ENCODE peak calls at places on chromosomes 11 and 22, in six cellular contexts. J, Y, S, O, Q and V are unnamed samples.

GRCh38 chr11:1086171-1087102 is 11.8 kb downstream of the MUC2 start:
- DNase-seq in Y (no peak), O (no peak), Q (no peak), J (no peak), S (no peak), V (no peak)

GRCh38 chr11:64123102-64123434 is 42.8 kb downstream of the MACROD1 start:
- DNase-seq in Q (no peak), J (no peak), Y (no peak), S (peak), O (peak), V (no peak)

GRCh38 chr22:39356464-39356863 is 6.7 kb downstream of the SYNGR1 start:
- DNase-seq in S (no peak), J (no peak), Q (no peak), Y (no peak), O (peak), V (no peak)

GRCh38 chr11:88454881-88455280 is 117.3 kb upstream of the CTSC start:
- DNase-seq in S (no peak), Y (no peak), J (peak), Q (peak), O (no peak), V (no peak)

GRCh38 chr22:44025171-44026065 is 1.3 kb downstream of the PARVB start:
- DNase-seq in Q (no peak), O (no peak), S (no peak), Y (no peak), J (no peak), V (no peak)

GRCh38 chr22:50189849-50190181 is 4.1 kb downstream of the TRABD start:
- DNase-seq in J (no peak), S (no peak), Q (no peak), Y (no peak), O (no peak), V (no peak)

GRCh38 chr22:26672590-26673468 is 15.4 kb downstream of the MIAT start:
- DNase-seq in O (peak), Y (peak), S (peak), J (peak), Q (peak), V (no peak)

GRCh38 chr11:46977940-46978595 is 41.5 kb downstream of the CSTPP1 start:
- DNase-seq in S (no peak), Y (no peak), Q (peak), O (peak), J (peak), V (peak)

GRCh38 chr22:25110846-25111578 is 88.6 kb upstream of the CRYBB3 start:
- DNase-seq in O (peak), S (peak), J (peak), Q (peak), Y (peak), V (peak)

GRCh38 chr11:33319965-33320813 is 63.0 kb downstream of the HIPK3 start:
- DNase-seq in S (no peak), Q (no peak), J (no peak), Y (no peak), O (no peak), V (no peak)

GRCh38 chr11:70205049-70205725 is 2.1 kb downstream of the FADD start:
- DNase-seq in Y (no peak), Q (no peak), S (no peak), J (peak), O (no peak), V (no peak)

GRCh38 chr11:78742430-78742829 is 167.8 kb upstream of the NARS2 start:
- DNase-seq in O (peak), S (peak), Y (no peak), J (no peak), Q (peak), V (peak)

GRCh38 chr11:34631737-34632104 is 10.8 kb downstream of the EHF start:
- DNase-seq in S (no peak), O (peak), Y (no peak), J (no peak), Q (no peak), V (no peak)

GRCh38 chr11:109317726-109318125 is 104.3 kb upstream of the C11orf87 start:
- DNase-seq in Q (no peak), J (no peak), Y (no peak), S (no peak), O (no peak), V (no peak)

GRCh38 chr11:398826-399225 is 4.8 kb downstream of the PKP3 start:
- DNase-seq in O (no peak), Y (no peak), Q (no peak), J (peak), S (no peak), V (no peak)

GRCh38 chr11:2708757-2709281 is 9.0 kb upstream of the KCNQ1OT1 start:
- DNase-seq in S (no peak), Q (no peak), Y (no peak), O (no peak), J (peak), V (no peak)

GRCh38 chr11:69297926-69298777 is 4.2 kb downstream of the MYEOV start:
- DNase-seq in J (peak), O (no peak), S (peak), Q (peak), Y (peak), V (no peak)

GRCh38 chr11:80860632-80861031 is 1419.8 kb upstream of the TENM4 start:
- DNase-seq in J (no peak), O (no peak), Q (peak), S (no peak), Y (no peak), V (no peak)

GRCh38 chr22:47589271-47590250 is 827.1 kb downstream of the TBC1D22A start:
- DNase-seq in O (no peak), Q (no peak), J (no peak), S (no peak), Y (no peak), V (no peak)

GRCh38 chr11:2302280-2302843 is 549 bp downstream of the TSPAN32 start:
- DNase-seq in Y (no peak), S (peak), O (no peak), Q (no peak), J (no peak), V (no peak)

GRCh38 chr22:24440270-24440717 is 12.9 kb downstream of the ADORA2A start:
- DNase-seq in J (no peak), Q (no peak), Y (no peak), S (no peak), O (no peak), V (no peak)

GRCh38 chr11:124109377-124109776 is 5.9 kb upstream of the VWA5A start:
- DNase-seq in J (no peak), S (no peak), Y (no peak), Q (no peak), O (no peak), V (no peak)

GRCh38 chr11:1879941-1880720 is 11.6 kb downstream of the PRR33 start:
- DNase-seq in S (no peak), J (peak), Q (no peak), Y (no peak), O (no peak), V (no peak)

GRCh38 chr11:11476499-11476898 is 123.4 kb upstream of the CSNK2A3 start:
- DNase-seq in O (no peak), Y (no peak), J (no peak), S (no peak), Q (no peak), V (no peak)

GRCh38 chr22:38258895-38259294 is 13.9 kb downstream of the TMEM184B start:
- DNase-seq in J (no peak), O (no peak), Q (no peak), Y (no peak), S (no peak), V (no peak)

GRCh38 chr11:72777755-72778278 is 16.0 kb downstream of the STARD10 start:
- DNase-seq in O (peak), S (no peak), J (no peak), Y (no peak), Q (no peak), V (no peak)

GRCh38 chr22:48490513-48491411 is 1336.9 kb downstream of the BRD1 start:
- DNase-seq in J (no peak), O (no peak), Q (no peak), Y (no peak), S (no peak), V (no peak)

GRCh38 chr11:114109206-114110090 is 49.9 kb downstream of the ZBTB16 start:
- DNase-seq in Q (no peak), S (no peak), Y (no peak), O (no peak), J (no peak), V (no peak)

GRCh38 chr22:31099386-31099785 is 8.0 kb downstream of the SELENOM start:
- DNase-seq in Q (no peak), S (no peak), J (peak), Y (no peak), O (no peak), V (no peak)

GRCh38 chr11:113778111-113778910 is 1.3 kb upstream of the CLDN25 start:
- DNase-seq in Y (peak), O (peak), Q (peak), S (no peak), J (peak), V (peak)

GRCh38 chr11:2509481-2510001 is 64.7 kb downstream of the KCNQ1 start:
- DNase-seq in J (no peak), Q (no peak), O (no peak), Y (no peak), S (peak), V (no peak)

GRCh38 chr11:60831501-60832079 is 10.3 kb upstream of the CCDC86 start:
- DNase-seq in Y (no peak), J (peak), S (no peak), Q (peak), O (no peak), V (no peak)

GRCh38 chr11:12397953-12398352 is 20.6 kb downstream of the PARVA start:
- DNase-seq in S (no peak), Q (peak), J (peak), Y (peak), O (no peak), V (no peak)

GRCh38 chr11:77457340-77457739 is 16.6 kb downstream of the PAK1 start:
- DNase-seq in S (no peak), J (no peak), Q (no peak), O (no peak), Y (no peak), V (no peak)